ENCODE peak calls at places on chromosomes 2 and 18, in five cellular contexts. L is HepG2, X is GM12878, W is K562, M is H1. A is an unnamed sample.
A peak's percentile ranks its signal among the peaks of the same experiment; 100 is the strongest.

GRCh38 chr18:74654637-74655036 is 57.0 kb downstream of the ZNF407 start:
- DNase-seq in M (no peak), W (no peak), L (no peak), X (no peak), A (no peak)

GRCh38 chr2:90209806-90210205 is 1518.3 kb downstream of the RPIA start:
- DNase-seq in X (no peak), M (no peak), L (no peak), W (no peak), A (no peak)

GRCh38 chr2:190578158-190579057 is 43.9 kb upstream of the NEMP2 start:
- DNase-seq in W (peak; percentile 50), L (peak; percentile 66), M (no peak), X (no peak), A (no peak)

GRCh38 chr2:212147921-212148513 is 390.6 kb downstream of the ERBB4 start:
- DNase-seq in M (no peak), L (peak; percentile 12), W (no peak), X (no peak), A (peak; percentile 25)

GRCh38 chr2:112021781-112022231 is 33.3 kb upstream of the TMEM87B start:
- DNase-seq in L (no peak), W (peak; percentile 59), M (no peak), X (no peak), A (no peak)

GRCh38 chr2:18957909-18958308 is 368.5 kb upstream of the NT5C1B start:
- DNase-seq in W (no peak), L (no peak), X (no peak), M (no peak), A (no peak)

GRCh38 chr2:96301897-96302296 is 3.4 kb downstream of the SNRNP200 start:
- DNase-seq in M (no peak), W (no peak), L (no peak), X (no peak), A (no peak)

GRCh38 chr18:80022613-80023012 is 11.6 kb upstream of the RBFA start:
- DNase-seq in L (no peak), W (no peak), X (no peak), M (no peak), A (peak; percentile 42)

GRCh38 chr2:8544786-8545631 is 136.8 kb upstream of the ID2 start:
- DNase-seq in X (peak; percentile 62), M (no peak), L (peak; percentile 35), W (peak; percentile 93), A (peak; percentile 42)

GRCh38 chr2:130390460-130391057 is 34.7 kb downstream of the PTPN18 start:
- DNase-seq in M (no peak), L (no peak), X (no peak), W (no peak), A (no peak)

GRCh38 chr2:128310094-128310716 is 8.5 kb downstream of the HS6ST1 start:
- DNase-seq in M (no peak), W (no peak), L (no peak), X (no peak), A (no peak)

GRCh38 chr2:58289029-58289428 is 47.9 kb upstream of the FANCL start:
- DNase-seq in X (no peak), L (no peak), W (no peak), M (no peak), A (no peak)

GRCh38 chr2:40397720-40398119 is 54.2 kb downstream of the SLC8A1 start:
- DNase-seq in L (no peak), M (no peak), X (no peak), W (no peak), A (no peak)

GRCh38 chr2:135473567-135473966 is 57.5 kb downstream of the ZRANB3 start:
- DNase-seq in L (peak; percentile 57), W (peak; percentile 38), M (no peak), X (peak; percentile 5), A (peak; percentile 61)

GRCh38 chr2:74530239-74531161 is 767 bp downstream of the HTRA2 start:
- DNase-seq in L (no peak), M (no peak), W (peak; percentile 95), X (peak; percentile 74), A (peak; percentile 57)

GRCh38 chr2:65292461-65293127 is 65.0 kb downstream of the ACTR2 start:
- DNase-seq in L (no peak), X (no peak), M (no peak), W (no peak), A (peak; percentile 16)

GRCh38 chr2:167874812-167875211 is 372.6 kb downstream of the STK39 start:
- DNase-seq in M (no peak), W (no peak), L (no peak), X (no peak), A (no peak)

GRCh38 chr2:19139386-19139785 is 219.0 kb downstream of the OSR1 start:
- DNase-seq in L (no peak), W (no peak), X (no peak), M (no peak), A (no peak)

GRCh38 chr2:231769170-231770136 is 11.6 kb downstream of the PDE6D start:
- DNase-seq in L (no peak), M (no peak), X (peak; percentile 51), W (no peak), A (no peak)

GRCh38 chr2:136206613-136207012 is 88.7 kb upstream of the CXCR4 start:
- DNase-seq in X (peak; percentile 79), M (no peak), W (no peak), L (no peak), A (no peak)

GRCh38 chr2:145329976-145330375 is 810.1 kb upstream of the ZEB2 start:
- DNase-seq in M (no peak), X (no peak), L (no peak), W (no peak), A (no peak)

GRCh38 chr2:54577035-54577434 is 120.9 kb downstream of the SPTBN1 start:
- DNase-seq in X (no peak), L (peak; percentile 87), M (no peak), W (no peak), A (no peak)

GRCh38 chr2:129803067-129803466 is 176.4 kb upstream of the RAB6C start:
- DNase-seq in M (no peak), L (no peak), W (no peak), X (no peak), A (no peak)

GRCh38 chr2:120461546-120462537 is 115.9 kb downstream of the INHBB start:
- DNase-seq in W (no peak), X (no peak), M (no peak), L (no peak), A (no peak)

GRCh38 chr2:235270951-235271350 is 222.9 kb upstream of the AGAP1 start:
- DNase-seq in W (no peak), M (no peak), L (no peak), X (peak; percentile 25), A (no peak)

GRCh38 chr2:69797836-69798465 is 31.5 kb upstream of the GMCL1 start:
- DNase-seq in L (no peak), X (no peak), M (no peak), W (no peak), A (peak; percentile 30)

GRCh38 chr2:69804416-69804815 is 25.0 kb upstream of the GMCL1 start:
- DNase-seq in M (peak; percentile 30), L (no peak), X (no peak), W (no peak), A (no peak)

GRCh38 chr2:69798909-69799526 is 30.4 kb upstream of the GMCL1 start:
- DNase-seq in M (no peak), L (no peak), X (no peak), W (peak; percentile 89), A (no peak)

GRCh38 chr2:69798466-69798908 is 31.0 kb upstream of the GMCL1 start:
- DNase-seq in L (no peak), W (no peak), M (peak; percentile 46), X (no peak), A (no peak)

GRCh38 chr2:69801745-69802144 is 27.7 kb upstream of the GMCL1 start:
- DNase-seq in X (no peak), M (peak; percentile 38), W (no peak), L (no peak), A (no peak)
- H3K4me1 ChIP-seq in X (peaks cover 64% of the 10 kb centered on the region), M (no peaks in the 10 kb centered on the region), W (peaks cover 3% of the 10 kb centered on the region), L (no peaks in the 10 kb centered on the region), A (peaks cover 5% of the 10 kb centered on the region)

GRCh38 chr2:241048149-241048948 is 49.9 kb downstream of the SNED1 start:
- DNase-seq in X (no peak), W (no peak), M (no peak), L (no peak), A (no peak)
- TF ChIP-seq CREB1 in X (no peak), W (no peak), M (no peak), L (no peak), A (no peak)

GRCh38 chr2:203623104-203623503 is 83.3 kb upstream of the CD28 start:
- DNase-seq in X (no peak), L (no peak), W (no peak), M (no peak), A (no peak)
- H2AFZ ChIP-seq in X (no peak overlapping the region), L (no peak overlapping the region), W (no peak overlapping the region), M (no peak overlapping the region), A (peak overlapping the region; percentile 85)

DNA sequence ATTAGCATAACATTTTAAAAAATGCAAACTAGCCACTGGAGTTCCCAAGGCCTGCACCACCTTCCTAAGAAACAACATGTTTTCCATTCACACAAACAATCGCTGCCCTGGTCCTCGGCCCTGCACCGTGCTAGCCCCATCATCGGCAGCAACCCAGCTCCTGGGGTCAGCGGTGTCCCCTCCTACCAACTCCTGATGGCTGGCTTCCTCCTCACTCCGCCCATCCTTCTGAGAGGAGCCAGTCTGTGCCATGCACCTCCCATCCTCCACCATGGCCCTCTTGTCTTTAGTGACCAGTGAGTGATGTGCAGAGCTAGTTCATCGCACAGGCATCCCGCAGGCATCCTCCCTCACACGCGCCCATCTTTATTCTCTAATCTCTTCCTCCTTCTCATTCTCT is 81.9 kb downstream of the LONRF2 start:
- DNase-seq in X (no peak), W (no peak), M (no peak), L (no peak), A (no peak)
- H3K4me1 ChIP-seq in X (peaks cover 10% of the 10 kb centered on the region), W (no peaks in the 10 kb centered on the region), M (peaks cover 2% of the 10 kb centered on the region), L (no peaks in the 10 kb centered on the region), A (peaks cover 6% of the 10 kb centered on the region)

GRCh38 chr2:43399515-43400245 is 173.3 kb upstream of the ZFP36L2 start:
- DNase-seq in W (no peak), X (no peak), L (no peak), M (no peak), A (no peak)

GRCh38 chr2:43400508-43400907 is 174.1 kb upstream of the ZFP36L2 start:
- DNase-seq in M (no peak), X (no peak), W (no peak), L (no peak), A (no peak)

GRCh38 chr2:43399098-43399497 is 172.7 kb upstream of the ZFP36L2 start:
- DNase-seq in W (no peak), X (no peak), M (no peak), L (no peak), A (no peak)

GRCh38 chr2:43402452-43402937 is 176.1 kb upstream of the ZFP36L2 start:
- DNase-seq in X (peak; percentile 79), M (no peak), L (no peak), W (no peak), A (no peak)

GRCh38 chr2:43402002-43402401 is 175.6 kb upstream of the ZFP36L2 start:
- DNase-seq in X (peak; percentile 97), M (no peak), L (no peak), W (no peak), A (no peak)
- TF ChIP-seq CREB1 in X (peak; percentile 66), M (no peak), L (no peak), W (no peak), A (no peak)

DNA sequence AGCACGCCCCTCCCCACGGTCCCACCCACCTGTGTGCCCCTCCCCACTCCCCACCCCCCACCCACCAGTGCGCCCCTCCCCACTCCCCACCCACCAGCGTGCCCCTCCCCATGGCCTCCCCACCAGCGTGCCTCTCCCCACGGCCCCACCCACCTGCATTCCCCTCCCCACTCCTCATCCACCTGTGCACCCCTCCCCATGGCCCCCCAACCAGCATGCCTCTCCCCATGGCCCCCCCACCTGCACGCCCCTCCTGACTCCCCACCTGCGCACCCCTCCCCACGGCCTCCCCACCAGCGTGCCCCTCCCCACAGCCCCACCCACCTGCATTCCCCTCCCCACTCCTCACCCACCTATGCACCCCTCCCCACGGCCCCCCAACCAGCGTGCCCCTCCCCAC is 190.2 kb downstream of the EIPR1 start:
- DNase-seq in X (no peak), L (no peak), W (no peak), M (no peak), A (no peak)
- H2AFZ ChIP-seq in X (no peak overlapping the region), L (no peak overlapping the region), W (no peak overlapping the region), M (no peak overlapping the region), A (no peak overlapping the region)

A was measured in GM23338.